ENCODE peak calls at places on chromosomes 12 and 14, in nine cellular contexts. O is iPS DF 6.9; B is stimulated activated naive CD4-positive, alpha-beta T cell; F is HTR-8/SVneo; S is NCI-H1092; A is BJ; E is WERI-Rb-1; P is neural crest cell; N is ACHN. K is an unnamed sample.

GRCh38 chr12:132202929-132203721 is 58.9 kb downstream of the NOC4L start:
- DNase-seq in A (no peak), N (no peak), B (no peak), P (no peak), F (no peak), O (no peak), S (no peak), E (no peak), K (no peak)

GRCh38 chr14:39967885-39968284 is 535.7 kb upstream of the FBXO33 start:
- DNase-seq in E (no peak), P (no peak), F (no peak), O (no peak), S (no peak), A (no peak), B (no peak), N (no peak), K (no peak)

GRCh38 chr12:52274521-52274920 is at the start of gene KRT86:
- DNase-seq in A (no peak), F (no peak), P (no peak), B (no peak), S (no peak), E (no peak), O (no peak), N (no peak), K (no peak)

GRCh38 chr12:91896725-91897515 is 248.7 kb downstream of the BTG1 start:
- DNase-seq in N (no peak), E (no peak), S (no peak), F (no peak), B (no peak), P (no peak), O (no peak), A (no peak), K (no peak)

GRCh38 chr12:96047151-96047620 is 11.8 kb upstream of the LTA4H start:
- DNase-seq in E (no peak), A (no peak), N (no peak), F (no peak), O (no peak), S (no peak), B (no peak), P (no peak), K (no peak)

GRCh38 chr14:38238332-38238731 is 17.6 kb downstream of the CLEC14A start:
- DNase-seq in N (no peak), S (no peak), F (no peak), E (no peak), P (no peak), A (no peak), O (no peak), B (no peak), K (no peak)

GRCh38 chr12:52006726-52007157 is at the start of gene TAMALIN:
- DNase-seq in O (no peak), N (peak; percentile 62), F (peak; percentile 79), E (peak; percentile 55), B (peak; percentile 88), S (no peak), P (peak; percentile 64), A (no peak), K (no peak)

GRCh38 chr14:75234173-75234855 is 44.3 kb upstream of the FOS start:
- DNase-seq in B (no peak), P (no peak), F (peak; percentile 94), S (no peak), O (no peak), A (no peak), E (no peak), N (peak; percentile 83), K (peak; percentile 75)

GRCh38 chr14:69504775-69505174 is 20.2 kb downstream of the PLEKHD1 start:
- DNase-seq in F (no peak), N (no peak), P (no peak), S (no peak), E (no peak), A (no peak), O (no peak), B (no peak), K (no peak)

GRCh38 chr12:64400041-64400440 is 4.2 kb upstream of the XPOT start:
- DNase-seq in N (no peak), E (no peak), B (no peak), S (no peak), F (peak; percentile 41), O (no peak), A (no peak), P (no peak), K (peak; percentile 53)

GRCh38 chr12:26056335-26056734 is 68.5 kb downstream of the BHLHE41 start:
- DNase-seq in F (no peak), S (no peak), P (no peak), N (no peak), O (no peak), E (no peak), A (no peak), B (no peak), K (peak; percentile 29)

GRCh38 chr14:53391156-53391555 is 238.0 kb upstream of the DDHD1 start:
- DNase-seq in B (no peak), O (no peak), A (no peak), F (peak; percentile 33), S (no peak), P (no peak), E (no peak), N (no peak), K (no peak)

GRCh38 chr14:73771848-73772705 is 57.9 kb upstream of the PNMA1 start:
- DNase-seq in B (peak; percentile 45), P (no peak), S (no peak), E (peak; percentile 66), N (no peak), A (no peak), F (no peak), O (no peak), K (peak; percentile 60)

GRCh38 chr12:104296718-104297117 is 6.8 kb upstream of the EID3 start:
- DNase-seq in A (no peak), E (no peak), F (no peak), P (no peak), O (no peak), B (no peak), N (no peak), S (no peak), K (no peak)

GRCh38 chr12:119803391-119803791 is 73.7 kb downstream of the CIT start:
- DNase-seq in N (no peak), S (no peak), F (no peak), B (no peak), P (peak; percentile 30), O (peak; percentile 29), E (no peak), A (no peak), K (no peak)

GRCh38 chr12:27620121-27620520 is 76.1 kb upstream of the REP15 start:
- DNase-seq in F (no peak), A (no peak), P (no peak), B (no peak), N (no peak), S (no peak), E (no peak), O (no peak), K (no peak)

GRCh38 chr14:103132381-103133212 is 9.3 kb downstream of the TNFAIP2 start:
- DNase-seq in N (no peak), B (no peak), A (no peak), S (no peak), P (no peak), E (no peak), F (no peak), O (no peak), K (no peak)

GRCh38 chr14:83441801-83442200 is 1908.1 kb upstream of the SEL1L start:
- DNase-seq in A (no peak), O (no peak), F (no peak), E (no peak), B (no peak), S (no peak), P (no peak), N (no peak), K (no peak)

GRCh38 chr14:52871606-52872005 is 79.2 kb downstream of the FERMT2 start:
- DNase-seq in O (no peak), S (no peak), B (no peak), N (no peak), P (no peak), A (no peak), F (peak; percentile 63), E (no peak), K (no peak)

GRCh38 chr12:75701859-75702258 is 190.4 kb upstream of the KRR1 start:
- DNase-seq in N (no peak), S (no peak), B (no peak), O (no peak), A (no peak), E (no peak), F (no peak), P (no peak), K (no peak)